ENCODE peak calls at places on chromosomes 6 and 20, in four cellular contexts. E, I, C and X are unnamed samples.

GRCh38 chr6:139820191-139820590 is 445.7 kb upstream of the CITED2 start:
- DNase-seq in E (no peak), I (no peak), C (peak), X (peak)

GRCh38 chr6:119323926-119324325 is 25.6 kb downstream of the MAN1A1 start:
- DNase-seq in E (no peak), I (no peak), C (no peak), X (no peak)

GRCh38 chr6:33903579-33903978 is 99.8 kb upstream of the MLN start:
- DNase-seq in E (no peak), I (no peak), C (no peak), X (no peak)

GRCh38 chr20:3461191-3461874 is 9.5 kb upstream of the ATRN start:
- DNase-seq in E (no peak), I (peak), C (peak), X (no peak)

GRCh38 chr20:5843054-5843731 is 93.0 kb downstream of the SHLD1 start:
- DNase-seq in E (no peak), I (no peak), C (no peak), X (no peak)

GRCh38 chr6:45049188-45049843 is 278.8 kb upstream of the RUNX2 start:
- DNase-seq in E (no peak), I (no peak), C (peak), X (no peak)

GRCh38 chr6:4446982-4447381 is 311.6 kb upstream of the ECI2 start:
- DNase-seq in E (no peak), I (no peak), C (peak), X (no peak)

GRCh38 chr20:11076434-11076833 is 402.6 kb upstream of the JAG1 start:
- DNase-seq in E (no peak), I (no peak), C (no peak), X (no peak)

GRCh38 chr20:472137-472846 is 10.0 kb upstream of the TBC1D20 start:
- DNase-seq in E (no peak), I (no peak), C (no peak), X (no peak)

GRCh38 chr20:47320990-47321805 is 35.3 kb downstream of the ZMYND8 start:
- DNase-seq in E (no peak), I (no peak), C (no peak), X (no peak)

GRCh38 chr6:17914651-17915050 is 72.8 kb downstream of the KIF13A start:
- DNase-seq in E (no peak), I (no peak), C (no peak), X (no peak)

GRCh38 chr20:61739086-61739831 is 326.4 kb downstream of the TAF4 start:
- DNase-seq in E (no peak), I (no peak), C (no peak), X (no peak)

GRCh38 chr6:68724054-68724453 is 89.0 kb downstream of the ADGRB3 start:
- DNase-seq in E (no peak), I (no peak), C (no peak), X (no peak)

GRCh38 chr6:112691289-112691688 is 344.2 kb downstream of the RFPL4B start:
- DNase-seq in E (no peak), I (no peak), C (peak), X (peak)

GRCh38 chr6:109671721-109672120 is 19.3 kb downstream of the AK9 start:
- DNase-seq in E (no peak), I (no peak), C (no peak), X (no peak)

GRCh38 chr20:4038676-4039075 is 23.3 kb upstream of the RNF24 start:
- DNase-seq in E (no peak), I (no peak), C (no peak), X (no peak)

GRCh38 chr6:10140824-10141223 is 274.1 kb downstream of the TFAP2A start:
- DNase-seq in E (no peak), I (no peak), C (no peak), X (no peak)

GRCh38 chr6:170288091-170288631 is 2.7 kb downstream of the DLL1 start:
- DNase-seq in E (peak), I (no peak), C (no peak), X (no peak)

GRCh38 chr20:535958-536357 is 7.6 kb downstream of the CSNK2A1 start:
- DNase-seq in E (no peak), I (no peak), C (no peak), X (peak)

GRCh38 chr20:36120241-36120640 is 34.3 kb upstream of the EPB41L1 start:
- DNase-seq in E (no peak), I (no peak), C (no peak), X (no peak)

GRCh38 chr6:11273406-11274065 is 41.1 kb upstream of the NEDD9 start:
- DNase-seq in E (no peak), I (no peak), C (no peak), X (no peak)

GRCh38 chr6:167829513-167829912 is 2.8 kb downstream of the AFDN start:
- DNase-seq in E (no peak), I (no peak), C (no peak), X (no peak)

GRCh38 chr20:58374027-58374850 is 14.8 kb upstream of the VAPB start:
- DNase-seq in E (no peak), I (no peak), C (no peak), X (no peak)

GRCh38 chr20:37976862-37977261 is 56.4 kb downstream of the TTI1 start:
- DNase-seq in E (no peak), I (no peak), C (no peak), X (no peak)

GRCh38 chr20:39264506-39265172 is 302.5 kb downstream of the DHX35 start:
- DNase-seq in E (peak), I (peak), C (peak), X (peak)

GRCh38 chr6:170172825-170173231 is 118.0 kb downstream of the DLL1 start:
- DNase-seq in E (no peak), I (no peak), C (no peak), X (no peak)

GRCh38 chr20:63680427-63680826 is 16.0 kb upstream of the TNFRSF6B start:
- DNase-seq in E (no peak), I (no peak), C (no peak), X (no peak)

GRCh38 chr6:41336824-41337223 is 1.4 kb downstream of the NCR2 start:
- DNase-seq in E (no peak), I (no peak), C (no peak), X (no peak)

GRCh38 chr6:135299256-135299655 is 118.1 kb downstream of the MYB start:
- DNase-seq in E (no peak), I (no peak), C (peak), X (no peak)

GRCh38 chr6:4055420-4056041 is 23.4 kb downstream of the FAM217A start:
- DNase-seq in E (no peak), I (no peak), C (peak), X (peak)

GRCh38 chr6:90343581-90343980 is 46.9 kb upstream of the BACH2 start:
- DNase-seq in E (no peak), I (no peak), C (peak), X (peak)

GRCh38 chr20:2701671-2702081 is 9.1 kb downstream of the EBF4 start:
- DNase-seq in E (no peak), I (no peak), C (no peak), X (no peak)

GRCh38 chr20:62321521-62321948 is 18.7 kb downstream of the ADRM1 start:
- DNase-seq in E (peak), I (no peak), C (no peak), X (peak)

DNA sequence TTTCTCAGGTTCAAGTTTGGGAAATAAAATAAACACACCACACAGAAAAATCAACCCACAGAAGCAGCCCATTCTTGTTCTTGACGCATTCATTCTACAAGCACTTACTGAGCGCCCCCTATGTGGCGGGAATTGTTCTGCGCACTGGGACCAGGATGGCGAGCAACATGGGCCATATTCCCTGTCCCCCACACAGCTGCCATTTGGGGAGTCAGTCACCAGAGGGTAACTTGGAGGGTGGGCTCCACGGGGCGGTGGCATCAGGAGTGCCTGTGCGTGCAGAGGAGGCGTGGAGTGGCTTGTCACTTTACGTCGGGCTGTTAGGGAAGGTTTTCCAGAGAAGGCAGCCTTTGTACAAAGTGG is 185.0 kb upstream of the PDE10A start:
- DNase-seq in E (no peak), I (no peak), C (no peak), X (no peak)
- TF ChIP-seq CTCF in E (no peak), I (peak), C (no peak), X (no peak)

GRCh38 chr20:44785768-44786167 is 24.6 kb downstream of the RIMS4 start:
- DNase-seq in E (no peak), I (peak), C (no peak), X (peak)
- TF ChIP-seq CTCF in E (no peak), I (no peak), C (no peak), X (no peak)

GRCh38 chr6:122790740-122791679 is 2.0 kb downstream of the SMPDL3A start:
- DNase-seq in E (no peak), I (no peak), C (no peak), X (no peak)
- TF ChIP-seq CTCF in E (no peak), I (no peak), C (no peak), X (no peak)

GRCh38 chr6:144133225-144133821 is 17.0 kb upstream of the STX11 start:
- DNase-seq in E (no peak), I (no peak), C (no peak), X (no peak)

GRCh38 chr6:144134737-144135136 is 15.6 kb upstream of the STX11 start:
- DNase-seq in E (no peak), I (no peak), C (no peak), X (no peak)

GRCh38 chr6:144129469-144129868 is 20.8 kb upstream of the STX11 start:
- DNase-seq in E (no peak), I (no peak), C (no peak), X (no peak)

GRCh38 chr6:144134176-144134575 is 16.1 kb upstream of the STX11 start:
- DNase-seq in E (no peak), I (no peak), C (peak), X (no peak)

DNA sequence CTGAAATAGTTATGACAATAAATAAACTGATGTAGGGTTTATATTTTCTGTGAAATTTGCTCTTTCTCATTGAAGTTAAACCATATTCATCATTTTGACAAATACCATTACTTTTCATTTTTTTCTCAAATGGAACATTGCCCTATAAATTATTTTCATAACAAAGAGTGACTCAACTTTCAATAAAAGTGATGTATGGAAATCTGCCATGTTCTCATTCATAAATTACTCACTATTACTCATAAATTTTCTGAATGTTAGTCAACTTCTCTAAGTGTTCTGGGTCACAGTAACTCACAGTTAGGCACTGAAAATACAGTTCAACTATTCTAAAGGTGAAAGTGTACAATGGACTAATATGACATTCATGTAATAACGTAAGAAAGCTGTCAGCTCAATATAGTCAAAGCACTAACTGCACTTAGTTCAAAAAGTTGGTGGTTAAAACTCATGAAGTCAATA is 19.0 kb upstream of the STX11 start:
- DNase-seq in E (no peak), I (no peak), C (peak), X (peak)
- TF ChIP-seq CTCF in E (no peak), I (no peak), C (no peak), X (no peak)

GRCh38 chr6:55963301-55963700 is 87.9 kb upstream of the BMP5 start:
- DNase-seq in E (no peak), I (no peak), C (no peak), X (no peak)
- TF ChIP-seq CTCF in E (no peak), I (no peak), C (peak), X (no peak)